ENCODE peak calls at places on chromosome 4, in eight cellular contexts. G is neural progenitor cell, Q is HCT116, H is PC-9, B is GM23248, F is astrocyte, E is hepatocyte, J is IMR-90. S is an unnamed sample.

GRCh38 chr4:113673450-113673849 is 88.1 kb downstream of the CAMK2D start:
- DNase-seq in G (peak), Q (peak), H (no peak), B (peak), F (no peak), E (peak), J (peak), S (peak)

GRCh38 chr4:81215219-81215892 is at the start of gene PRKG2:
- DNase-seq in G (peak), Q (no peak), H (no peak), B (peak), F (peak), E (peak), J (no peak), S (peak)

GRCh38 chr4:56728512-56728911 is 47.4 kb upstream of the HOPX start:
- DNase-seq in G (no peak), Q (no peak), H (no peak), B (peak), F (peak), E (peak), J (peak), S (no peak)

GRCh38 chr4:97720869-97721432 is 422.3 kb downstream of the STPG2 start:
- DNase-seq in G (peak), Q (peak), H (peak), B (no peak), F (peak), E (peak), J (no peak), S (peak)

GRCh38 chr4:6271701-6272465 is 2.2 kb downstream of the WFS1 start:
- DNase-seq in G (no peak), Q (no peak), H (no peak), B (no peak), F (no peak), E (no peak), J (no peak), S (no peak)

GRCh38 chr4:5366421-5366820 is 315.1 kb downstream of the STK32B start:
- DNase-seq in G (no peak), Q (no peak), H (no peak), B (peak), F (peak), E (no peak), J (peak), S (no peak)

GRCh38 chr4:183988874-183989273 is 83.8 kb downstream of the STOX2 start:
- DNase-seq in G (no peak), Q (no peak), H (no peak), B (no peak), F (no peak), E (no peak), J (no peak), S (no peak)

GRCh38 chr4:15164571-15164970 is 162.3 kb downstream of the CPEB2 start:
- DNase-seq in G (no peak), Q (no peak), H (no peak), B (peak), F (no peak), E (no peak), J (peak), S (no peak)

GRCh38 chr4:1638873-1639272 is 45.2 kb downstream of the FAM53A start:
- DNase-seq in G (no peak), Q (no peak), H (no peak), B (no peak), F (no peak), E (no peak), J (no peak), S (no peak)

GRCh38 chr4:154464654-154465053 is 26.9 kb downstream of the DCHS2 start:
- DNase-seq in G (no peak), Q (no peak), H (no peak), B (peak), F (no peak), E (no peak), J (no peak), S (no peak)

GRCh38 chr4:149897784-149898183 is 82.1 kb upstream of the IQCM start:
- DNase-seq in G (peak), Q (peak), H (no peak), B (peak), F (no peak), E (peak), J (peak), S (peak)

GRCh38 chr4:76535603-76536380 is 100.8 kb downstream of the SHROOM3 start:
- DNase-seq in G (no peak), Q (no peak), H (no peak), B (peak), F (peak), E (no peak), J (peak), S (no peak)
- H2AFZ ChIP-seq in G (no peak), Q (no peak), H (no peak), B (no peak), F (no peak), E (no peak), J (no peak), S (no peak)

GRCh38 chr4:153205028-153205648 is 895 bp downstream of the TRIM2 start:
- DNase-seq in G (peak), Q (no peak), H (peak), B (no peak), F (no peak), E (peak), J (no peak), S (peak)

GRCh38 chr4:153207027-153207426 is 2.8 kb downstream of the TRIM2 start:
- DNase-seq in G (no peak), Q (no peak), H (no peak), B (no peak), F (no peak), E (no peak), J (no peak), S (peak)

GRCh38 chr4:153204247-153205027 is at the start of gene TRIM2:
- DNase-seq in G (peak), Q (peak), H (peak), B (peak), F (peak), E (peak), J (peak), S (peak)

GRCh38 chr4:153206534-153206933 is 2.3 kb downstream of the TRIM2 start:
- DNase-seq in G (peak), Q (no peak), H (no peak), B (no peak), F (no peak), E (no peak), J (no peak), S (peak)

DNA sequence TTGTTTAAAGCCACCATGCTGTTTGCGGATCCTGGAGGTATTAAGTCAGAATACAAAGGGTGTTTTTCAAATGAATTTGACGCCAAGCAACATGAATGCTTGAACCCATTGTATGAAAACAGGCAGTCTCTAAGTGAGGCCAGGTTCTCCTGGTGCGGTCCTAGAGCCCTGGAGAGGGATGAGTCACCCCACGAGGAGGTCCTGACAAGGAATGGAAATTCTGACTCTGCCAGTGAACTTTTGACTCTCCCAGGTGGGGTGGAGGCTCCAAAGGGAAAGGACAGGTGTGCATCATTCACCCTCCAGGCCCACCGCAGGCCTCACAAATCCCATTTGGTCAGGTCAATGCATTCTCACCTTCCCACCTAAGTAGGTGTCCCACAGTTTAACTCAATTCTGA is 1.5 kb downstream of the TRIM2 start:
- DNase-seq in G (peak), Q (peak), H (peak), B (peak), F (peak), E (peak), J (no peak), S (peak)
- H3K4me3 ChIP-seq in G (no peak), Q (peak), H (peak), B (no peak), F (no peak), E (peak), J (no peak), S (peak)

GRCh38 chr4:123339507-123340380 is 56.9 kb upstream of the SPRY1 start:
- DNase-seq in G (peak), Q (no peak), H (no peak), B (no peak), F (no peak), E (no peak), J (no peak), S (no peak)

GRCh38 chr4:123342498-123342897 is 54.1 kb upstream of the SPRY1 start:
- DNase-seq in G (no peak), Q (no peak), H (no peak), B (no peak), F (no peak), E (no peak), J (no peak), S (no peak)

GRCh38 chr4:123338715-123339114 is 57.9 kb upstream of the SPRY1 start:
- DNase-seq in G (peak), Q (no peak), H (no peak), B (no peak), F (no peak), E (no peak), J (no peak), S (no peak)

GRCh38 chr4:123343400-123344060 is 53.1 kb upstream of the SPRY1 start:
- DNase-seq in G (no peak), Q (no peak), H (no peak), B (no peak), F (no peak), E (no peak), J (no peak), S (no peak)

DNA sequence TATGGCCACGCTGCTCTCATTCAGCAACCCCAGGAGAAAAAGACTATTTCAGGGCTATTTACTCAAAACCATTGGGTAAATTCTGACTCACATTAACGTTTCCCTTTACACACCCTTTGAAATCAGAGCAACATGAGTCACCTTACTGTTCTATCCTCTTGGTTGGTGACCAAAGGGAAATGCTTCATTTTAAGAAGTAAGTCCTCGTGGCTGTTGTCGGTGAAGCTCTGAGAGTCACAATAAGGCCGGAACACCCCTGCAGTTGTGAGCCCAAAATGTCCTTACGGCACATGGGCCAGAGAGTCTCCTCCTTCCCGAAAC is 56.3 kb upstream of the SPRY1 start:
- DNase-seq in G (no peak), Q (peak), H (peak), B (peak), F (peak), E (peak), J (peak), S (no peak)
- H2AFZ ChIP-seq in G (no peak), Q (peak), H (peak), B (peak), F (peak), E (peak), J (peak), S (peak)

GRCh38 chr4:100106982-100107381 is 83.3 kb downstream of the DDIT4L start:
- DNase-seq in G (no peak), Q (no peak), H (no peak), B (no peak), F (no peak), E (no peak), J (no peak), S (no peak)
- H3K4me3 ChIP-seq in G (no peak), Q (no peak), H (no peak), B (no peak), F (no peak), E (no peak), J (no peak), S (no peak)

S was measured in GM23338.